ENCODE peak calls at places on chromosomes 3 and 15, in seven cellular contexts. D, W, R, U, V, I and Q are unnamed samples.

GRCh38 chr3:45042162-45042561 is 16.1 kb downstream of the CLEC3B start:
- DNase-seq in I (no peak), W (no peak), D (no peak), V (no peak), R (no peak), U (no peak), Q (no peak)

GRCh38 chr3:50270422-50270831 is 1.5 kb downstream of the SEMA3B start:
- DNase-seq in D (no peak), U (peak; percentile 31), V (no peak), W (no peak), R (no peak), I (no peak), Q (no peak)

GRCh38 chr3:113571360-113571759 is 39.0 kb downstream of the SIDT1 start:
- DNase-seq in I (no peak), V (no peak), D (no peak), U (no peak), W (no peak), R (no peak), Q (no peak)

GRCh38 chr15:76200083-76200465 is 111.2 kb downstream of the ETFA start:
- DNase-seq in W (no peak), U (no peak), D (no peak), I (no peak), V (no peak), R (no peak), Q (no peak)

GRCh38 chr3:50486219-50486888 is 17.1 kb downstream of the CACNA2D2 start:
- DNase-seq in U (peak; percentile 36), V (no peak), R (no peak), W (no peak), I (no peak), D (no peak), Q (no peak)

GRCh38 chr3:5499404-5499803 is 311.9 kb downstream of the EDEM1 start:
- DNase-seq in I (no peak), D (no peak), W (no peak), R (no peak), U (no peak), V (no peak), Q (no peak)

GRCh38 chr3:150783920-150784746 is 21.2 kb upstream of the SIAH2 start:
- DNase-seq in I (no peak), U (no peak), R (no peak), D (no peak), W (no peak), V (no peak), Q (no peak)

GRCh38 chr3:169760479-169760878 is 4.4 kb downstream of the TERC start:
- DNase-seq in U (peak; percentile 50), R (no peak), D (no peak), I (no peak), W (no peak), V (no peak), Q (no peak)

GRCh38 chr3:32200490-32200889 is 38.0 kb upstream of the CMTM8 start:
- DNase-seq in R (peak; percentile 37), V (peak; percentile 77), D (no peak), I (peak; percentile 30), W (peak; percentile 39), U (peak; percentile 32), Q (no peak)

GRCh38 chr3:16084887-16085286 is 89.6 kb upstream of the GALNT15 start:
- DNase-seq in V (no peak), I (no peak), U (peak; percentile 96), R (no peak), D (no peak), W (no peak), Q (no peak)

GRCh38 chr3:81891496-81891895 is 130.1 kb upstream of the GBE1 start:
- DNase-seq in W (no peak), U (peak; percentile 6), D (no peak), V (no peak), I (no peak), R (no peak), Q (peak; percentile 99)

GRCh38 chr15:64574220-64574994 is 114.0 kb downstream of the ZNF609 start:
- DNase-seq in I (no peak), R (no peak), V (no peak), D (no peak), W (no peak), U (peak; percentile 47), Q (no peak)

GRCh38 chr15:56088389-56088788 is 95.0 kb upstream of the NEDD4 start:
- DNase-seq in U (no peak), V (no peak), W (no peak), I (no peak), R (no peak), D (no peak), Q (no peak)

GRCh38 chr3:183155499-183155898 is 7.0 kb downstream of the LAMP3 start:
- DNase-seq in W (no peak), U (no peak), R (no peak), V (no peak), I (no peak), D (no peak), Q (no peak)

GRCh38 chr3:19972056-19972455 is 25.2 kb downstream of the RAB5A start:
- DNase-seq in U (peak; percentile 58), I (no peak), D (no peak), R (no peak), W (no peak), V (no peak), Q (no peak)

GRCh38 chr3:45496550-45496949 is 98.0 kb upstream of the LIMD1 start:
- DNase-seq in D (no peak), U (no peak), V (peak; percentile 64), I (no peak), W (no peak), R (no peak), Q (no peak)

GRCh38 chr15:98428253-98428989 is 219.9 kb upstream of the IGF1R start:
- DNase-seq in U (peak; percentile 60), R (peak; percentile 67), V (peak; percentile 83), D (peak; percentile 78), W (peak; percentile 41), I (peak; percentile 85), Q (peak; percentile 42)

GRCh38 chr3:52530918-52531635 is 2.6 kb downstream of the NT5DC2 start:
- DNase-seq in U (no peak), W (no peak), I (no peak), D (no peak), V (peak; percentile 82), R (peak; percentile 21), Q (no peak)
- H3K4me1 ChIP-seq in U (peaks cover 26% of the 10 kb centered on the region), W (peaks cover 7% of the 10 kb centered on the region), I (peaks cover 58% of the 10 kb centered on the region), D (peaks cover 75% of the 10 kb centered on the region), V (peaks cover 86% of the 10 kb centered on the region), R (peaks cover 52% of the 10 kb centered on the region), Q (peaks cover 14% of the 10 kb centered on the region)

GRCh38 chr3:194395201-194395600 is 3.9 kb downstream of the GP5 start:
- DNase-seq in I (no peak), R (no peak), D (no peak), U (no peak), W (no peak), V (no peak), Q (peak; percentile 64)

GRCh38 chr3:194397757-194398312 is 1.2 kb downstream of the GP5 start:
- DNase-seq in U (peak; percentile 55), I (no peak), V (no peak), R (no peak), W (no peak), D (no peak), Q (no peak)

GRCh38 chr3:194396561-194396896 is 2.5 kb downstream of the GP5 start:
- DNase-seq in R (no peak), W (no peak), I (no peak), U (no peak), V (no peak), D (no peak), Q (no peak)

GRCh38 chr3:194396897-194397756 is 1.9 kb downstream of the GP5 start:
- DNase-seq in R (no peak), U (peak; percentile 51), I (no peak), D (no peak), V (no peak), W (no peak), Q (no peak)

GRCh38 chr3:194395767-194396527 is 3.1 kb downstream of the GP5 start:
- DNase-seq in U (no peak), R (no peak), V (no peak), D (no peak), W (no peak), I (peak; percentile 60), Q (no peak)
- H3K4me3 ChIP-seq in U (no peak overlapping the region), R (no peak overlapping the region), V (peak overlapping the region; percentile 35), D (peak overlapping the region; percentile 39), W (peak overlapping the region; percentile 32), I (no peak overlapping the region), Q (no peak overlapping the region)

DNA sequence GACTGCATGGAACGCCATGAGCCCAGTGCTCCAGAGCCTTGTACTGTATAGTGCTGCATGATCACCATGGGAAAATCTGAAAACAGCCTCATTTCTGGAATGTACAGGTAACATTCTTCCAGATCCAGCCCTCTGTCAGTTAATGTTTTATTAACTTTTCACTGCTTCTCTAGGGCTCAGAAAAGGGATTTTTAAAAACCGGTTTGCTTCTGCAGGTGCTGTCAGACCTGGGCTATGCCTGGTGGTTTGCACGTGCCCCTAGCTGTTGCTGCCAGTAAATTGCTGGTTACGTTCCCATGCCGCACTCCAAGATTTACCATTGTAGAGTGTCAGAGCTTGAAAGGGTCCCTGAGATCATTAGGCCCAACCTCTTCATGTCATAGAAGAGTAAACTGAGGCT is 9.0 kb downstream of the SNAPC5 start:
- DNase-seq in U (no peak), R (no peak), W (no peak), V (no peak), D (no peak), I (no peak), Q (no peak)
- H3K36me3 ChIP-seq in U (peaks cover 11% of the 10 kb centered on the region), R (peaks cover 14% of the 10 kb centered on the region), W (no peaks in the 10 kb centered on the region), V (peaks cover 93% of the 10 kb centered on the region), D (peaks cover 91% of the 10 kb centered on the region), I (no peaks in the 10 kb centered on the region), Q (peaks cover 71% of the 10 kb centered on the region)

DNA sequence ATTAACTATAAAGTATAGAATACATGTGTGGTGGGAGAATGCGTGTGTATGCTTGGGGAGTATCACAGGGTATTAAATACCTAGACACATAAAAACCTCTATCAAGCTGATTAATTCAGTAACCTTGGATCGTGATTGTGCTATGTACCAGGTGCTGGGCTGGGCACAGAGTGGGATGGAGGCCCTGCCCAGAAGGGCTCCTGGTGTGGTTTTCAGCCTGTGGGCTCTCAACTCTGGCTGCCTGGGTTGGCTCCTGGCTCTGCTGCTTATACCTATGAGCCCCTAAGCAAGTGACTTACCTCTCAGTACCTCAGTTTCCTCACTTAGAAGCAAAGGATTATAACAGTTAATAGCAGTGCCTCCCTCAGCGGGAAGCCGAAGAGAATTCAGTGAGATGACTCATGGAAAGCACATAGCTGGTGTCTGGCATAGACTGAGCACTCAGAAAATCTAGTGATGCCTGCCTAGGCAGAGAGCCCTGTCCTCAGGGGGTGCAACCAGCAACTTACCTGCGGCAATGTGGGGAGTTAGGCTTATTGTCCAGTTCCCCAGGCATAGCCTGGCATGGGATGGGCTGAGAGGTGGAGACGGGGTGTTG is 90.6 kb upstream of the MYZAP start:
- DNase-seq in W (no peak), R (no peak), I (no peak), V (no peak), U (peak; percentile 59), D (no peak), Q (no peak)
- H3K4me1 ChIP-seq in W (peaks cover 7% of the 10 kb centered on the region), R (peaks cover 37% of the 10 kb centered on the region), I (peaks cover 38% of the 10 kb centered on the region), V (peaks cover 66% of the 10 kb centered on the region), U (no peaks in the 10 kb centered on the region), D (peaks cover 45% of the 10 kb centered on the region), Q (no peaks in the 10 kb centered on the region)